ENCODE peak calls at places on chromosomes 12 and 14, in four cellular contexts. M is ecto neural progenitor cell, N is WTC11, K is NCI-H345. I is an unnamed sample.

GRCh38 chr12:59431266-59431665 is 164.6 kb upstream of the SLC16A7 start:
- DNase-seq in K (no peak), N (no peak), M (no peak), I (no peak)

GRCh38 chr14:58455593-58456265 is 28.2 kb downstream of the KIAA0586 start:
- DNase-seq in K (no peak), M (no peak), N (no peak), I (no peak)

GRCh38 chr12:3313066-3313465 is 177.9 kb upstream of the PRMT8 start:
- DNase-seq in M (no peak), N (no peak), K (no peak), I (no peak)

GRCh38 chr14:71290301-71290700 is 383.0 kb downstream of the PCNX1 start:
- DNase-seq in K (no peak), M (no peak), N (no peak), I (no peak)

GRCh38 chr12:57737467-57738141 is 938 bp downstream of the AGAP2 start:
- DNase-seq in M (peak; percentile 77), K (no peak), N (peak; percentile 54), I (peak; percentile 71)

GRCh38 chr14:79074501-79074900 is 904.3 kb downstream of the NRXN3 start:
- DNase-seq in K (no peak), M (no peak), N (no peak), I (no peak)

GRCh38 chr12:27610380-27610779 is 85.9 kb upstream of the REP15 start:
- DNase-seq in K (no peak), M (no peak), N (no peak), I (no peak)

GRCh38 chr12:16385779-16386646 is 38.6 kb downstream of the MGST1 start:
- DNase-seq in N (peak; percentile 12), M (peak; percentile 63), K (peak; percentile 68), I (no peak)

GRCh38 chr12:130401703-130402102 is 64.0 kb downstream of the PIWIL1 start:
- DNase-seq in N (no peak), M (peak; percentile 69), K (peak; percentile 11), I (no peak)

GRCh38 chr12:118103231-118103600 is 595 bp downstream of the VSIG10 start:
- DNase-seq in N (no peak), K (peak; percentile 59), M (peak; percentile 84), I (peak; percentile 51)

GRCh38 chr14:93905623-93906022 is 21.5 kb upstream of the FAM181A start:
- DNase-seq in N (no peak), K (no peak), M (no peak), I (no peak)

GRCh38 chr14:103314496-103315277 is 19.4 kb upstream of the EIF5 start:
- DNase-seq in M (no peak), N (no peak), K (no peak), I (no peak)

I was measured in glutamatergic neuron.